ENCODE peak calls at places on chromosomes 7 and 10, in eight cellular contexts. One of them, this sample, is unnamed.

GRCh38 chr7:90232440-90232839 is 12.5 kb upstream of the CFAP69 start:
- DNase-seq in GM12891: no peak
- DNase-seq in hippocampal formation: no peak
- DNase-seq in mucosa of gallbladder: no peak
- DNase-seq in COR-L47: no peak
- DNase-seq in SK-N-MC: no peak
- DNase-seq in CD4-positive, alpha-beta memory T cell: no peak
- DNase-seq in upper lobe of right lung: no peak
- DNase-seq in this sample: no peak

GRCh38 chr10:31467791-31468535 is 148.9 kb downstream of the ZEB1 start:
- DNase-seq in GM12891: no peak
- DNase-seq in hippocampal formation: no peak
- DNase-seq in mucosa of gallbladder: peak; percentile 28
- DNase-seq in COR-L47: no peak
- DNase-seq in SK-N-MC: no peak
- DNase-seq in CD4-positive, alpha-beta memory T cell: no peak
- DNase-seq in upper lobe of right lung: peak; percentile 40
- DNase-seq in this sample: peak; percentile 37

GRCh38 chr10:78211476-78212110 is 177.9 kb downstream of the RPS24 start:
- DNase-seq in GM12891: no peak
- DNase-seq in hippocampal formation: peak; percentile 52
- DNase-seq in mucosa of gallbladder: peak; percentile 28
- DNase-seq in COR-L47: no peak
- DNase-seq in SK-N-MC: no peak
- DNase-seq in CD4-positive, alpha-beta memory T cell: no peak
- DNase-seq in upper lobe of right lung: no peak
- DNase-seq in this sample: peak; percentile 79

GRCh38 chr7:47556511-47557180 is 25.3 kb downstream of the TNS3 start:
- DNase-seq in GM12891: no peak
- DNase-seq in hippocampal formation: no peak
- DNase-seq in mucosa of gallbladder: no peak
- DNase-seq in COR-L47: no peak
- DNase-seq in SK-N-MC: no peak
- DNase-seq in CD4-positive, alpha-beta memory T cell: no peak
- DNase-seq in upper lobe of right lung: no peak
- DNase-seq in this sample: peak; percentile 54

GRCh38 chr10:88065384-88066049 is 202.1 kb downstream of the PTEN start:
- DNase-seq in GM12891: no peak
- DNase-seq in hippocampal formation: no peak
- DNase-seq in mucosa of gallbladder: no peak
- DNase-seq in COR-L47: no peak
- DNase-seq in SK-N-MC: no peak
- DNase-seq in CD4-positive, alpha-beta memory T cell: no peak
- DNase-seq in upper lobe of right lung: no peak
- DNase-seq in this sample: no peak

GRCh38 chr7:100509213-100509612 is 25.5 kb downstream of the NYAP1 start:
- DNase-seq in GM12891: no peak
- DNase-seq in hippocampal formation: peak; percentile 8
- DNase-seq in mucosa of gallbladder: no peak
- DNase-seq in COR-L47: no peak
- DNase-seq in SK-N-MC: no peak
- DNase-seq in CD4-positive, alpha-beta memory T cell: no peak
- DNase-seq in upper lobe of right lung: peak; percentile 66
- DNase-seq in this sample: peak; percentile 63

GRCh38 chr7:149199234-149199990 is 4.1 kb downstream of the ZNF282 start:
- DNase-seq in GM12891: no peak
- DNase-seq in hippocampal formation: no peak
- DNase-seq in mucosa of gallbladder: no peak
- DNase-seq in COR-L47: no peak
- DNase-seq in SK-N-MC: no peak
- DNase-seq in CD4-positive, alpha-beta memory T cell: no peak
- DNase-seq in upper lobe of right lung: peak; percentile 12
- DNase-seq in this sample: peak; percentile 20

GRCh38 chr10:34249634-34250033 is 565.5 kb downstream of the PARD3 start:
- DNase-seq in GM12891: peak; percentile 12
- DNase-seq in hippocampal formation: no peak
- DNase-seq in mucosa of gallbladder: no peak
- DNase-seq in COR-L47: peak; percentile 12
- DNase-seq in SK-N-MC: no peak
- DNase-seq in CD4-positive, alpha-beta memory T cell: no peak
- DNase-seq in upper lobe of right lung: no peak
- DNase-seq in this sample: no peak

GRCh38 chr7:150400779-150401423 is 21.8 kb downstream of the ZNF775 start:
- DNase-seq in GM12891: no peak
- DNase-seq in hippocampal formation: no peak
- DNase-seq in mucosa of gallbladder: no peak
- DNase-seq in COR-L47: no peak
- DNase-seq in SK-N-MC: no peak
- DNase-seq in CD4-positive, alpha-beta memory T cell: no peak
- DNase-seq in upper lobe of right lung: peak; percentile 48
- DNase-seq in this sample: no peak

GRCh38 chr7:70694909-70695803 is 436.8 kb upstream of the GALNT17 start:
- DNase-seq in GM12891: peak; percentile 32
- DNase-seq in hippocampal formation: no peak
- DNase-seq in mucosa of gallbladder: no peak
- DNase-seq in COR-L47: no peak
- DNase-seq in SK-N-MC: no peak
- DNase-seq in CD4-positive, alpha-beta memory T cell: no peak
- DNase-seq in upper lobe of right lung: peak; percentile 69
- DNase-seq in this sample: peak; percentile 59

GRCh38 chr10:61975107-61975932 is 73.8 kb downstream of the ARID5B start:
- DNase-seq in GM12891: no peak
- DNase-seq in hippocampal formation: no peak
- DNase-seq in mucosa of gallbladder: no peak
- DNase-seq in COR-L47: no peak
- DNase-seq in SK-N-MC: no peak
- DNase-seq in CD4-positive, alpha-beta memory T cell: no peak
- DNase-seq in upper lobe of right lung: no peak
- DNase-seq in this sample: peak; percentile 94

GRCh38 chr7:98470131-98470985 is 69.5 kb upstream of the BAIAP2L1 start:
- DNase-seq in GM12891: no peak
- DNase-seq in hippocampal formation: no peak
- DNase-seq in mucosa of gallbladder: peak; percentile 67
- DNase-seq in COR-L47: no peak
- DNase-seq in SK-N-MC: no peak
- DNase-seq in CD4-positive, alpha-beta memory T cell: no peak
- DNase-seq in upper lobe of right lung: peak; percentile 85
- DNase-seq in this sample: peak; percentile 29

GRCh38 chr7:42194218-42194617 is 42.8 kb downstream of the GLI3 start:
- DNase-seq in GM12891: no peak
- DNase-seq in hippocampal formation: peak; percentile 9
- DNase-seq in mucosa of gallbladder: no peak
- DNase-seq in COR-L47: no peak
- DNase-seq in SK-N-MC: no peak
- DNase-seq in CD4-positive, alpha-beta memory T cell: no peak
- DNase-seq in upper lobe of right lung: no peak
- DNase-seq in this sample: no peak

This sample was measured in GM23248.